ENCODE peak calls at places on chromosomes 12 and 14, in seven cellular contexts. X is tibial artery, L is PC-9, F is heart right ventricle, P is kidney, I is upper lobe of right lung, H is ovary. Y is an unnamed sample.

GRCh38 chr12:4584896-4585295 is 22.9 kb downstream of the DYRK4 start:
- DNase-seq in X (no peak), L (no peak), F (no peak), P (no peak), I (no peak), H (no peak), Y (no peak)

GRCh38 chr12:79678306-79678705 is 12.5 kb downstream of the PAWR start:
- DNase-seq in X (no peak), L (no peak), F (no peak), P (no peak), I (no peak), H (no peak), Y (no peak)

GRCh38 chr12:64480148-64480547 is 28.2 kb downstream of the TBK1 start:
- DNase-seq in X (no peak), L (no peak), F (no peak), P (no peak), I (no peak), H (no peak), Y (no peak)

GRCh38 chr14:33689680-33690079 is 261.2 kb downstream of the EGLN3 start:
- DNase-seq in X (no peak), L (no peak), F (no peak), P (no peak), I (no peak), H (no peak), Y (no peak)

GRCh38 chr14:41597647-41598046 is 9.0 kb upstream of the LRFN5 start:
- DNase-seq in X (no peak), L (no peak), F (no peak), P (peak), I (no peak), H (no peak), Y (no peak)

GRCh38 chr12:101933866-101934514 is 56.6 kb downstream of the DRAM1 start:
- DNase-seq in X (peak), L (no peak), F (no peak), P (no peak), I (no peak), H (no peak), Y (no peak)

GRCh38 chr14:101843665-101844064 is 82.2 kb downstream of the PPP2R5C start:
- DNase-seq in X (no peak), L (peak), F (no peak), P (no peak), I (no peak), H (no peak), Y (no peak)

GRCh38 chr12:49550853-49551252 is 12.0 kb downstream of the KCNH3 start:
- DNase-seq in X (no peak), L (no peak), F (no peak), P (no peak), I (no peak), H (no peak), Y (peak)

GRCh38 chr12:32983968-32984367 is 87.4 kb upstream of the PKP2 start:
- DNase-seq in X (no peak), L (no peak), F (no peak), P (no peak), I (no peak), H (no peak), Y (no peak)

GRCh38 chr12:52636592-52637258 is 15.3 kb downstream of the KRT2 start:
- DNase-seq in X (no peak), L (no peak), F (no peak), P (no peak), I (no peak), H (no peak), Y (no peak)

GRCh38 chr14:85057266-85057665 is 472.7 kb upstream of the FLRT2 start:
- DNase-seq in X (no peak), L (no peak), F (no peak), P (no peak), I (no peak), H (no peak), Y (no peak)

GRCh38 chr12:123076604-123077297 is 74.1 kb downstream of the PITPNM2 start:
- DNase-seq in X (no peak), L (no peak), F (no peak), P (no peak), I (peak), H (no peak), Y (no peak)

GRCh38 chr14:37638599-37638998 is 43.2 kb downstream of the TTC6 start:
- DNase-seq in X (no peak), L (no peak), F (no peak), P (no peak), I (no peak), H (no peak), Y (no peak)

GRCh38 chr12:39764944-39765560 is 145.4 kb upstream of the ABCD2 start:
- DNase-seq in X (no peak), L (no peak), F (no peak), P (no peak), I (no peak), H (no peak), Y (no peak)

GRCh38 chr12:80838024-80838658 is 99.6 kb downstream of the LIN7A start:
- DNase-seq in X (no peak), L (peak), F (no peak), P (no peak), I (no peak), H (no peak), Y (no peak)

GRCh38 chr12:76755829-76756379 is 8.0 kb upstream of the ZDHHC17 start:
- DNase-seq in X (no peak), L (no peak), F (no peak), P (no peak), I (no peak), H (no peak), Y (no peak)

GRCh38 chr14:105944632-105945610 is 418.5 kb downstream of the TMEM121 start:
- DNase-seq in X (no peak), L (peak), F (peak), P (peak), I (peak), H (peak), Y (peak)

GRCh38 chr14:37890095-37890494 is 294.7 kb downstream of the TTC6 start:
- DNase-seq in X (no peak), L (no peak), F (no peak), P (no peak), I (no peak), H (no peak), Y (no peak)

GRCh38 chr12:1606021-1606622 is 11.7 kb upstream of the FBXL14 start:
- DNase-seq in X (peak), L (peak), F (peak), P (peak), I (peak), H (peak), Y (peak)

GRCh38 chr12:112664569-112664968 is 127.0 kb upstream of the RPH3A start:
- DNase-seq in X (no peak), L (peak), F (no peak), P (no peak), I (no peak), H (no peak), Y (no peak)

GRCh38 chr14:71645656-71646055 is 286.6 kb upstream of the RGS6 start:
- DNase-seq in X (no peak), L (no peak), F (no peak), P (no peak), I (no peak), H (no peak), Y (no peak)

GRCh38 chr12:56375598-56376434 is 13.2 kb upstream of the APOF start:
- DNase-seq in X (no peak), L (no peak), F (no peak), P (no peak), I (no peak), H (no peak), Y (no peak)
- H3K4me3 ChIP-seq in X (no peak), L (no peak), F (no peak), P (no peak), I (no peak), H (no peak), Y (no peak)

GRCh38 chr14:95462491-95462890 is 54.0 kb downstream of the SYNE3 start:
- DNase-seq in X (no peak), L (no peak), F (no peak), P (peak), I (no peak), H (no peak), Y (no peak)
- H3K4me3 ChIP-seq in X (no peak), L (no peak), F (no peak), P (no peak), I (no peak), H (no peak), Y (no peak)

DNA sequence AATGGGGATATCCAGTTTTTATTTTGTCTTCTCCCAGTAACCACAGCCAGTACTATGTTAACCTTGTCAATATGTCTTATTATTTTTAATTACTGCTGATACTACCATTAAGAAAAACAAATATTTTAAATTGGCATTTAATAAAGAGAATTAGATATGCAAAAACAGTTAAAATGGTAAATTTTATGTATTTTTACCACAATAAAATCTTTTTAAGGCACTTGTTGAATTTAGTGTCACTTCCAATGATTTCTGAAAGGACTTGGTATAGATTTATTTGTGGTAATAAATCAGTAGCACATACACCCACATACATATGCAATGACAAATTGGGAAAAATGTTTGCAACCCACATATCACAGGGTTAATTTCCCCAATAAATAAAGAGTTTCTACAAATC is 14.0 kb downstream of the CDKN1B start:
- DNase-seq in X (no peak), L (no peak), F (no peak), P (no peak), I (no peak), H (no peak), Y (no peak)
- H3K4me3 ChIP-seq in X (no peak), L (no peak), F (no peak), P (no peak), I (no peak), H (no peak), Y (no peak)

GRCh38 chr14:74950795-74951442 is 4.5 kb downstream of the PGF start:
- DNase-seq in X (peak), L (no peak), F (no peak), P (no peak), I (no peak), H (no peak), Y (no peak)
- H3K4me3 ChIP-seq in X (no peak), L (no peak), F (peak), P (no peak), I (no peak), H (no peak), Y (no peak)

DNA sequence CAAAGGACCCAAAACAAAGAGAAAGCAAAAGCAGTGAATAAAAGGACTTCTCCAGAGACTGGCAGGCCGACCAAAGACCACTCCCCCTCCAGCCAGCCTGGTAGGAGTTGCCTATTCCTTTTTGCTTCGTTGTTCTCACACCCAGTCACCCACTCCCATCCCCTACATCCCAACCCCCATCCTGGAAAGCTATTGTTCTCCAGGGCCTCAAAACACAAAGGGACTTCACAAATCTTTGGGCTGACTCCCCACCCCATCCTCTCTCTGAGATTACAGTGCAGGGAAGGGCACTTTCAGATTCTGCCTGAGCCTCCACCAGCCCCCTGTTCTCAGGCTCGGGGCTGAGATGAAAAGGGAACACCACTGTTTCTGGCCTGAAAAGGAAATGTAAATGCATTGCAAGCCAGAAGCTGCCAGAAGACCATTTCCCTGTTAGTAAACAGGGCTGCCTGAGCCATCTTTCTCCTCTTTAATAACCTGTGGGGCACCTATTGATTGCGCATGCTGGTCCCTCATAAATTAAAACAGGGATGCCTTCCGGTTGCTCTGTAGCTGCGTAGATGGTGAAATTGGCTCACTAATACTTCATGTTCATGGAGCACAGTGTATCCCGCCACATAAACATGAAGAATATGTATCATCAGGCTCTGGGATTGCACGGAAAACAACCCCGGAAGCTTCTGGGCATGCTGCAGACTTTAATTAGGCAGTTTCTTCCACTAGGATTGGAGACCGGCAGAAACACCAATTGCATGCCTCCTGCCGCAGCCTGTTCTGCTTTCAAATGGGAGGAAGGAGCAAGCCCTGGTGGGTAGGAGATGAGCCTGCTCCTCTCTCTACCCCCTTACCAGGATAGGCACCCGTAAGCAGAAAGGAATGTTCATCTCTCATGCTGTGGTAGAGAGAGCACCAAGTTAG is 130.3 kb upstream of the FUT8 start:
- DNase-seq in X (no peak), L (peak), F (no peak), P (no peak), I (no peak), H (no peak), Y (no peak)
- H3K4me3 ChIP-seq in X (no peak), L (no peak), F (peak), P (peak), I (peak), H (no peak), Y (no peak)

GRCh38 chr12:124609041-124609984 is 41.9 kb upstream of the NCOR2 start:
- DNase-seq in X (peak), L (peak), F (peak), P (peak), I (peak), H (peak), Y (peak)
- H3K4me3 ChIP-seq in X (no peak), L (no peak), F (peak), P (no peak), I (no peak), H (no peak), Y (peak)

GRCh38 chr12:58963844-58964243 is 43.5 kb upstream of the LRIG3 start:
- DNase-seq in X (no peak), L (no peak), F (no peak), P (no peak), I (no peak), H (no peak), Y (no peak)

GRCh38 chr12:58967551-58967950 is 47.2 kb upstream of the LRIG3 start:
- DNase-seq in X (no peak), L (no peak), F (no peak), P (no peak), I (no peak), H (no peak), Y (no peak)

GRCh38 chr12:58969227-58969626 is 48.9 kb upstream of the LRIG3 start:
- DNase-seq in X (no peak), L (no peak), F (no peak), P (no peak), I (no peak), H (no peak), Y (no peak)

GRCh38 chr12:58966939-58967338 is 46.6 kb upstream of the LRIG3 start:
- DNase-seq in X (no peak), L (no peak), F (no peak), P (no peak), I (no peak), H (no peak), Y (no peak)

DNA sequence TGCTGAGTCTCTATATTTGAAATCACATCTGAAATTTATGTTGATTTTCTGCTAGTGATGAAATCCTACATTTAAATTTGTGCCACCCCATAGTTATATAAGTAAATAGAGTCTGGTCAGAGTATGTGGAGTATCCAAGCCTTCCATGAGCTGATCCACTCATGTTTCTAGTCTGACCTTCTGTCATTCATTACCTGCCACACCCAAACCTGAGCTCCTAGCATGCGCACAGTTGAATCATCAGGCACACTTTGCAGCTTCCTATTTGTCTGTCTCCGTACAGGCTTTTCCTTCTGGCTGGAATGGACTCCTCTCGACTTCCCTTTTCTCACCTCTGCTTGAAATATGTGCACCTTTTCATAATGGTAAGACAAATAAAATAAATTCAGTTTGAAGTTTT is 45.3 kb upstream of the LRIG3 start:
- DNase-seq in X (no peak), L (no peak), F (no peak), P (no peak), I (no peak), H (no peak), Y (no peak)
- H3K4me3 ChIP-seq in X (no peak), L (no peak), F (no peak), P (no peak), I (no peak), H (no peak), Y (no peak)

DNA sequence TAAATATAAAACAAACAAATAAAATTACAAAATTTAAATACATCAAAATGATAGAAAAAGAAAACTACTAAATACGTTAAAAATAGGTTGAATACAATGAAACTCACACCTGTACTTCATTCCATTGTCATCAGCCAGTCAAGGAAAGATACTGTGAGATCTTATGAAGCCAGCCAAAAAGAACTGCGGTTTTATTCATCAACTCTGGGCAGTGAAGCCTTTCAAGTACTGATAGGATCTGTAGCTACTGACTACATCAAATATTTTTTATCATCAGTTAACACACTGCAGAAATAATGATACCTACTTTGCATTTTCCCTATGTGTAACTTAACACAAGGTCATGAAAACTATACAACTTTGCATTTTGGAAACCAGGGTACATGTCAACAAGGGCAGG is 46.3 kb upstream of the FAR2 start:
- DNase-seq in X (no peak), L (no peak), F (no peak), P (no peak), I (no peak), H (no peak), Y (no peak)
- H3K4me3 ChIP-seq in X (no peak), L (no peak), F (no peak), P (no peak), I (no peak), H (no peak), Y (no peak)

GRCh38 chr12:27012982-27013255 is 1.3 kb downstream of the TM7SF3 start:
- DNase-seq in X (no peak), L (no peak), F (no peak), P (no peak), I (no peak), H (no peak), Y (no peak)
- H3K4me3 ChIP-seq in X (peak), L (peak), F (peak), P (peak), I (peak), H (no peak), Y (peak)